ENCODE peak calls at places on chromosome 13, in nine cellular contexts. K is activated T-cell treated with anti-CD3 and anti-CD28 coated beads, Interleukin-2, amount 50 U/mL, for 72 hours; B is T-helper 17 cell; S is A549; D is stimulated activated CD4-positive, alpha-beta T cell treated with anti-CD3 and anti-CD28 coated beads, Interleukin-1b, Interleukin-23, amount 100 ng/mL, for 1 hour; N is CD8-positive, alpha-beta memory T cell; Q is heart left ventricle; Z is brain microvascular endothelial cell; G is HCT116. J is an unnamed sample.

GRCh38 chr13:90839061-90839460 is 508.4 kb upstream of the MIR17HG start:
- DNase-seq in G (no peak), Z (no peak), N (no peak), D (no peak), S (peak; percentile 55), K (no peak), Q (no peak), B (no peak), J (peak; percentile 62)

GRCh38 chr13:39451860-39452301 is 151.1 kb downstream of the LHFPL6 start:
- DNase-seq in K (no peak), G (no peak), Z (peak; percentile 7), N (no peak), D (no peak), B (no peak), Q (peak; percentile 71), S (no peak), J (no peak)

GRCh38 chr13:31051999-31052398 is 109.7 kb downstream of the HSPH1 start:
- DNase-seq in Z (no peak), B (no peak), Q (no peak), K (no peak), G (peak; percentile 28), D (no peak), S (peak; percentile 50), N (no peak), J (no peak)

GRCh38 chr13:51425410-51426042 is 27.3 kb downstream of the INTS6 start:
- DNase-seq in Q (no peak), G (no peak), N (no peak), Z (no peak), S (no peak), D (no peak), B (no peak), K (no peak), J (no peak)

GRCh38 chr13:82713681-82714405 is 1168.4 kb downstream of the SLITRK1 start:
- DNase-seq in D (no peak), B (no peak), Q (no peak), S (no peak), Z (peak; percentile 27), G (no peak), K (no peak), N (no peak), J (no peak)

GRCh38 chr13:62643007-62643483 is 1227.4 kb upstream of the PCDH20 start:
- DNase-seq in Z (peak; percentile 21), G (peak; percentile 98), D (no peak), N (no peak), K (peak; percentile 48), Q (no peak), S (peak; percentile 76), B (no peak), J (peak; percentile 38)

GRCh38 chr13:41259875-41260501 is 3.4 kb downstream of the MTRF1 start:
- DNase-seq in G (no peak), S (no peak), N (no peak), Q (no peak), B (no peak), Z (no peak), D (no peak), K (no peak), J (no peak)

GRCh38 chr13:40371531-40372125 is 294.8 kb downstream of the FOXO1 start:
- DNase-seq in G (no peak), B (no peak), S (no peak), Q (no peak), D (no peak), K (no peak), Z (no peak), N (no peak), J (no peak)

GRCh38 chr13:80121038-80121437 is 219.9 kb downstream of the SPRY2 start:
- DNase-seq in G (no peak), Z (no peak), S (no peak), N (no peak), K (no peak), Q (no peak), B (no peak), D (no peak), J (no peak)

GRCh38 chr13:46232281-46232680 is 20.6 kb downstream of the LRRC63 start:
- DNase-seq in B (no peak), S (no peak), N (no peak), G (no peak), Z (no peak), Q (no peak), K (no peak), D (no peak), J (no peak)

GRCh38 chr13:22375151-22375550 is 704.3 kb downstream of the FGF9 start:
- DNase-seq in K (no peak), B (no peak), Z (no peak), Q (no peak), G (no peak), S (no peak), N (no peak), D (no peak), J (no peak)

GRCh38 chr13:75895168-75895567 is 259.0 kb downstream of the LMO7 start:
- DNase-seq in N (no peak), Q (no peak), S (no peak), D (no peak), B (no peak), G (no peak), K (no peak), Z (no peak), J (no peak)

GRCh38 chr13:78660130-78660857 is 1.3 kb upstream of the OBI1 start:
- DNase-seq in G (no peak), N (no peak), K (peak; percentile 9), S (peak; percentile 33), D (no peak), B (no peak), Z (no peak), Q (no peak), J (no peak)